ENCODE peak calls at places on chromosomes 7 and 10, in five cellular contexts. One of them, this sample, is unnamed.

GRCh38 chr7:139660317-139661042 is 117.3 kb downstream of the HIPK2 start:
- DNase-seq in A549: no peak
- DNase-seq in stimulated activated naive CD8-positive, alpha-beta T cell treated with anti-CD3 and anti-CD28 coated beads, Interleukin-15, amount 100 ng/mL, for 72 hours: no peak
- DNase-seq in dermis blood vessel endothelial cell: peak
- DNase-seq in stimulated activated CD8-positive, alpha-beta memory T cell treated with anti-CD3 and anti-CD28 coated beads, Interleukin-7, amount 100 ng/mL, for 1 hour: no peak
- DNase-seq in this sample: no peak

GRCh38 chr7:151432658-151433521 is 7.1 kb downstream of the CRYGN start:
- DNase-seq in stimulated activated naive CD8-positive, alpha-beta T cell treated with anti-CD3 and anti-CD28 coated beads, Interleukin-15, amount 100 ng/mL, for 72 hours: peak
- DNase-seq in stimulated activated CD8-positive, alpha-beta memory T cell treated with anti-CD3 and anti-CD28 coated beads, Interleukin-7, amount 100 ng/mL, for 1 hour: no peak
- DNase-seq in dermis blood vessel endothelial cell: no peak
- DNase-seq in A549: peak
- DNase-seq in this sample: no peak

GRCh38 chr7:134640842-134641715 is 5.6 kb upstream of the BPGM start:
- DNase-seq in stimulated activated naive CD8-positive, alpha-beta T cell treated with anti-CD3 and anti-CD28 coated beads, Interleukin-15, amount 100 ng/mL, for 72 hours: no peak
- DNase-seq in stimulated activated CD8-positive, alpha-beta memory T cell treated with anti-CD3 and anti-CD28 coated beads, Interleukin-7, amount 100 ng/mL, for 1 hour: no peak
- DNase-seq in A549: no peak
- DNase-seq in dermis blood vessel endothelial cell: no peak
- DNase-seq in this sample: no peak

GRCh38 chr7:2713978-2714377 is 26.0 kb downstream of the AMZ1 start:
- DNase-seq in dermis blood vessel endothelial cell: peak
- DNase-seq in stimulated activated naive CD8-positive, alpha-beta T cell treated with anti-CD3 and anti-CD28 coated beads, Interleukin-15, amount 100 ng/mL, for 72 hours: no peak
- DNase-seq in stimulated activated CD8-positive, alpha-beta memory T cell treated with anti-CD3 and anti-CD28 coated beads, Interleukin-7, amount 100 ng/mL, for 1 hour: no peak
- DNase-seq in A549: no peak
- DNase-seq in this sample: no peak

GRCh38 chr7:105776068-105776790 is 100.2 kb downstream of the ATXN7L1 start:
- DNase-seq in stimulated activated naive CD8-positive, alpha-beta T cell treated with anti-CD3 and anti-CD28 coated beads, Interleukin-15, amount 100 ng/mL, for 72 hours: no peak
- DNase-seq in dermis blood vessel endothelial cell: peak
- DNase-seq in A549: peak
- DNase-seq in stimulated activated CD8-positive, alpha-beta memory T cell treated with anti-CD3 and anti-CD28 coated beads, Interleukin-7, amount 100 ng/mL, for 1 hour: no peak
- DNase-seq in this sample: peak

GRCh38 chr10:62584216-62584615 is 210.0 kb downstream of the ZNF365 start:
- DNase-seq in stimulated activated CD8-positive, alpha-beta memory T cell treated with anti-CD3 and anti-CD28 coated beads, Interleukin-7, amount 100 ng/mL, for 1 hour: no peak
- DNase-seq in stimulated activated naive CD8-positive, alpha-beta T cell treated with anti-CD3 and anti-CD28 coated beads, Interleukin-15, amount 100 ng/mL, for 72 hours: no peak
- DNase-seq in A549: no peak
- DNase-seq in dermis blood vessel endothelial cell: no peak
- DNase-seq in this sample: no peak

GRCh38 chr7:143380646-143381426 is at the start of gene ZYX:
- DNase-seq in A549: peak
- DNase-seq in stimulated activated CD8-positive, alpha-beta memory T cell treated with anti-CD3 and anti-CD28 coated beads, Interleukin-7, amount 100 ng/mL, for 1 hour: peak
- DNase-seq in stimulated activated naive CD8-positive, alpha-beta T cell treated with anti-CD3 and anti-CD28 coated beads, Interleukin-15, amount 100 ng/mL, for 72 hours: peak
- DNase-seq in dermis blood vessel endothelial cell: peak
- DNase-seq in this sample: peak

GRCh38 chr7:157432957-157433576 is 96.3 kb downstream of the DNAJB6 start:
- DNase-seq in dermis blood vessel endothelial cell: peak
- DNase-seq in stimulated activated CD8-positive, alpha-beta memory T cell treated with anti-CD3 and anti-CD28 coated beads, Interleukin-7, amount 100 ng/mL, for 1 hour: no peak
- DNase-seq in stimulated activated naive CD8-positive, alpha-beta T cell treated with anti-CD3 and anti-CD28 coated beads, Interleukin-15, amount 100 ng/mL, for 72 hours: peak
- DNase-seq in A549: peak
- DNase-seq in this sample: peak

GRCh38 chr10:12539350-12540164 is 190.2 kb downstream of the CAMK1D start:
- DNase-seq in dermis blood vessel endothelial cell: no peak
- DNase-seq in A549: no peak
- DNase-seq in stimulated activated naive CD8-positive, alpha-beta T cell treated with anti-CD3 and anti-CD28 coated beads, Interleukin-15, amount 100 ng/mL, for 72 hours: no peak
- DNase-seq in stimulated activated CD8-positive, alpha-beta memory T cell treated with anti-CD3 and anti-CD28 coated beads, Interleukin-7, amount 100 ng/mL, for 1 hour: no peak
- DNase-seq in this sample: no peak

GRCh38 chr7:74371381-74372059 is 82.2 kb upstream of the GTF2IRD1 start:
- DNase-seq in A549: no peak
- DNase-seq in stimulated activated naive CD8-positive, alpha-beta T cell treated with anti-CD3 and anti-CD28 coated beads, Interleukin-15, amount 100 ng/mL, for 72 hours: peak
- DNase-seq in dermis blood vessel endothelial cell: no peak
- DNase-seq in stimulated activated CD8-positive, alpha-beta memory T cell treated with anti-CD3 and anti-CD28 coated beads, Interleukin-7, amount 100 ng/mL, for 1 hour: no peak
- DNase-seq in this sample: no peak

GRCh38 chr10:23826399-23826798 is 382.5 kb upstream of the KIAA1217 start:
- DNase-seq in stimulated activated naive CD8-positive, alpha-beta T cell treated with anti-CD3 and anti-CD28 coated beads, Interleukin-15, amount 100 ng/mL, for 72 hours: no peak
- DNase-seq in dermis blood vessel endothelial cell: peak
- DNase-seq in stimulated activated CD8-positive, alpha-beta memory T cell treated with anti-CD3 and anti-CD28 coated beads, Interleukin-7, amount 100 ng/mL, for 1 hour: no peak
- DNase-seq in A549: no peak
- DNase-seq in this sample: no peak